ENCODE peak calls at places on chromosomes 1 and 21, in nine cellular contexts. D is psoas muscle, V is OCI-LY7, C is esophagus squamous epithelium, P is kidney, W is IMR-90, M is hepatocyte, I is pancreas, O is transverse colon. E is an unnamed sample.
A peak's percentile ranks its signal among the peaks of the same experiment; 100 is the strongest.

GRCh38 chr1:35702540-35702939 is 16.1 kb downstream of the C1orf216 start:
- DNase-seq in W (no peak), M (no peak), C (no peak), D (no peak), O (no peak), P (no peak), I (no peak), V (no peak), E (no peak)

GRCh38 chr1:117836069-117836468 is 93.4 kb downstream of the GDAP2 start:
- DNase-seq in D (no peak), O (no peak), M (no peak), W (peak; percentile 43), P (no peak), C (no peak), V (no peak), I (no peak), E (no peak)

GRCh38 chr1:155176544-155177071 is 3.0 kb downstream of the TRIM46 start:
- DNase-seq in O (peak; percentile 93), P (peak; percentile 90), C (no peak), W (peak; percentile 64), I (peak; percentile 88), V (peak; percentile 83), M (peak; percentile 87), D (peak; percentile 90), E (peak; percentile 78)

GRCh38 chr1:193111641-193112090 is 6.5 kb upstream of the GLRX2 start:
- DNase-seq in P (peak; percentile 87), M (peak; percentile 79), D (peak; percentile 75), O (peak; percentile 43), V (no peak), W (peak; percentile 87), C (no peak), I (no peak), E (no peak)

GRCh38 chr21:28357743-28358142 is 634.9 kb downstream of the LTN1 start:
- DNase-seq in D (no peak), P (no peak), V (no peak), O (no peak), M (no peak), I (no peak), W (peak; percentile 38), C (no peak), E (no peak)

GRCh38 chr1:178263341-178263740 is 169.4 kb downstream of the RASAL2 start:
- DNase-seq in V (no peak), D (no peak), W (peak; percentile 44), O (no peak), M (no peak), I (no peak), P (no peak), C (no peak), E (no peak)

GRCh38 chr1:5585256-5585655 is 407.0 kb downstream of the NPHP4 start:
- DNase-seq in V (no peak), O (no peak), C (no peak), M (no peak), D (no peak), W (no peak), P (no peak), I (no peak), E (no peak)

GRCh38 chr1:191371626-191372025 is 786.6 kb upstream of the RGS18 start:
- DNase-seq in C (no peak), D (no peak), V (no peak), O (no peak), W (no peak), M (no peak), P (no peak), I (peak; percentile 52), E (no peak)

GRCh38 chr1:235642943-235643371 is 6.6 kb downstream of the GNG4 start:
- DNase-seq in I (no peak), W (no peak), D (no peak), P (no peak), V (no peak), O (no peak), C (no peak), M (no peak), E (no peak)

GRCh38 chr1:235640580-235640979 is 9.0 kb downstream of the GNG4 start:
- DNase-seq in W (no peak), I (no peak), V (no peak), M (no peak), O (peak; percentile 4), C (no peak), D (no peak), P (no peak), E (no peak)

GRCh38 chr1:235644693-235645305 is 4.8 kb downstream of the GNG4 start:
- DNase-seq in I (no peak), V (no peak), W (no peak), D (no peak), M (no peak), C (no peak), P (no peak), O (no peak), E (no peak)

GRCh38 chr1:235643837-235644692 is 5.5 kb downstream of the GNG4 start:
- DNase-seq in C (no peak), W (no peak), I (no peak), M (no peak), D (no peak), O (no peak), P (no peak), V (no peak), E (no peak)

DNA sequence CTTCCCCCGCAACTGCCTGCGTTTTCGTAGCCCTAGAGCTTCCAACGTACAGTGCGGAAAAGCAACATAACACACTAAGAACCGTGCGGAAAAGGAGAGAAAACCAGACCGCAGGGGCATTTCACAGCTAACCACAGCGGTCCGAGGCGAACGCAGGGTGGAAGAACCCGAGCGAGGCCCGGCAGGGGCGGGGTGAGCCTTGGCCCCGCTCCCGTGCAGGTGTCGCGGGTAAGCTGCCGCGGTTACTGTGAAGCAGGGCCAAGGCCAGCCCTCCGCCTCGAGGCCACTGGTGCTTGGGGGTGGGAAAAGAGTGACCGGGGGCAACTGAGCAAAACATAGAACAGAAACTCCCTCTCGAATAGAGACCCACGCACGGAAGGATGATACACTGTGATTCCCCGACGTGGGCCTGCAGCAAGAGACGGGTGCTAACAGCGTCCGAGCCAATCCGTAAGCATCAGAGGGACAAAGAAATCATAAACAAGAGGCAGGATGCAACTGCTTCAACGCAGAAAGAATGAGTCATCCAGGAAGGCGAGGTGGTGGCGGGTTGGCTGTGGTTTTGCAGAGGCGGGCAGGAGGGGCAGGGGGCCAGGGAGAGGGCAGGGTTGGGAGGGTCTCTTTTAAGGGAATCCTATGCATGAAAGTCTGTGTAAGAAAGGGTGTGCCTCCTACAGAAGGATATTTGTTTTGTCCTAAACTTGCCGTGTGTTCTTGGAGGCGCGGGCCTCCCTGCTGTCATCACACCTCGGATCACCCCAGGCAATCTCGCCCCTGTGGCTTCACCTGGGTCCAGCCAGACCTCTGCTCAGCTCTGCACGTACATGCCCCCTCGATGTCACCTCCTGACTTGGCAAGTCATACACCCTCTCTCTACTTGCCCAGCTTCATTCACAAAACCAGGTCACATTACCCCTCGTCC is 7.3 kb downstream of the GNG4 start:
- DNase-seq in M (peak; percentile 43), W (peak; percentile 67), D (no peak), O (no peak), P (peak; percentile 72), V (peak; percentile 9), C (no peak), I (no peak), E (peak; percentile 40)
- H3K4me3 ChIP-seq in M (no peak overlapping the region), W (no peak overlapping the region), D (no peak overlapping the region), O (peak overlapping the region; percentile 1), P (no peak overlapping the region), V (no peak overlapping the region), C (peak overlapping the region; percentile 10), I (no peak overlapping the region), E (peak overlapping the region; percentile 42)

GRCh38 chr1:224783006-224783651 is 146.3 kb upstream of the DNAH14 start:
- DNase-seq in W (no peak), D (no peak), O (no peak), V (peak; percentile 84), P (no peak), I (no peak), M (no peak), C (no peak), E (no peak)

GRCh38 chr1:224781800-224782199 is 147.7 kb upstream of the DNAH14 start:
- DNase-seq in W (no peak), C (no peak), M (peak; percentile 28), P (no peak), D (no peak), O (no peak), V (no peak), I (no peak), E (no peak)

GRCh38 chr1:224782601-224783000 is 146.9 kb upstream of the DNAH14 start:
- DNase-seq in C (no peak), M (no peak), W (no peak), P (no peak), V (no peak), I (no peak), D (no peak), O (no peak), E (no peak)

GRCh38 chr1:224779491-224780020 is 149.9 kb upstream of the DNAH14 start:
- DNase-seq in O (no peak), D (no peak), V (no peak), C (no peak), M (no peak), I (no peak), W (no peak), P (no peak), E (no peak)

DNA sequence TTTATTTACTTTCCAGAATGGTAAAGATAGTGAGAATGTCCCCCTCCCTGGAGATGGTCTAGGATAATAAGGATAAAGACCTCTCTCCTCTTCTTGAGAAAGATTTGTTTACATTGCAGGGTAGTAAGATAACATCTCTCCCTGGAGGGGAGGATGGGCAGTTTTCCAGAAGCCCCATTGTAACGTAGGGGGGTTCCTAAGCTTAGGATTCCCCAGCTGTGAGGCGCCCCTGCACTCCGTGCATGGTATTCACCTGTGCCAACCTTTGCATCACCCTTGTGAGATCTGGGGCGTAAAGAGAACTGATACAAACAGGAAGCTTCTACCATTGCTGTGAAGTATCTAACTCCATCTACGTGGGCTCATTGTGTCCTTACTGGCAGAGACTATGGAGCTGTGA is 148.7 kb upstream of the DNAH14 start:
- DNase-seq in D (no peak), C (no peak), P (no peak), V (no peak), M (no peak), O (no peak), I (no peak), W (no peak), E (no peak)
- H3K27ac ChIP-seq in D (no peak overlapping the region), C (no peak overlapping the region), P (no peak overlapping the region), V (no peak overlapping the region), M (no peak overlapping the region), O (no peak overlapping the region), I (no peak overlapping the region), W (no peak overlapping the region), E (no peak overlapping the region)

GRCh38 chr1:156949127-156949526 is 28.7 kb downstream of the LRRC71 start:
- DNase-seq in C (no peak), P (no peak), O (no peak), W (no peak), D (peak; percentile 11), I (no peak), M (no peak), V (no peak), E (no peak)
- H3K36me3 ChIP-seq in C (peaks cover 5% of the 10 kb centered on the region), P (peaks cover 47% of the 10 kb centered on the region), O (no peaks in the 10 kb centered on the region), W (peaks cover 63% of the 10 kb centered on the region), D (peaks cover 6% of the 10 kb centered on the region), I (peaks cover 3% of the 10 kb centered on the region), M (no peaks in the 10 kb centered on the region), V (no peaks in the 10 kb centered on the region), E (peaks cover 25% of the 10 kb centered on the region)

DNA sequence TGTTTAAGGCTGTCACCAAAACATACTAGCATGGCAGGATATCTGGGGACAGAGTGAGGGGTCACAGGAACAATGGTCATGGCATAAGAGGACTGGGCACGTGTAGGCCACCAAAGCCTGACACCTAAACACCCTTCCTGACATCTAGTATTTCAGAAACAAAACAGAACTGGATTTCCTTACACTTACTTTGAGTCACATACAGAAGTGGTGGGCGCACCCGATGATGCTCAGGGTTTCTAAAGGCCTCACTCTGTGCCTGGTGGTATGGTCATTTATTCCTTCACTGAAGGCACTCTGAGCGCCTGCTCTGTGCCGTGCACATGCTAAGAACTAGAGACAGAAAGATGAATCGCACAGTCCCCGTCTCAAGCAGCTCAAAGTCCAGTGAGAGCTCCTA is 2.0 kb downstream of the ABCB10 start:
- DNase-seq in P (no peak), V (no peak), I (no peak), D (no peak), O (no peak), W (no peak), M (peak; percentile 25), C (no peak), E (no peak)
- H3K4me3 ChIP-seq in P (peak overlapping the region; percentile 3), V (peak overlapping the region; percentile 79), I (no peak overlapping the region), D (peak overlapping the region; percentile 94), O (no peak overlapping the region), W (no peak overlapping the region), M (peak overlapping the region; percentile 56), C (no peak overlapping the region), E (no peak overlapping the region)

E was measured in naive thymus-derived CD4-positive, alpha-beta T cell.